ENCODE peak calls at places on chromosomes 1 and 21, in six cellular contexts. U is brain microvascular endothelial cell, V is astrocyte of the spinal cord, S is natural killer cell, B is progenitor cell of endocrine pancreas, L is BJ. I is an unnamed sample.

GRCh38 chr1:104189207-104189606 is 439.5 kb downstream of the AMY1C start:
- DNase-seq in U (no peak), V (no peak), S (no peak), L (no peak), B (no peak), I (no peak)

GRCh38 chr1:234643111-234643849 is 33.3 kb upstream of the IRF2BP2 start:
- DNase-seq in V (no peak), L (no peak), S (no peak), B (peak; percentile 54), U (no peak), I (no peak)

GRCh38 chr1:63794927-63795326 is 21.1 kb downstream of the ROR1 start:
- DNase-seq in U (peak; percentile 61), B (no peak), L (no peak), V (peak; percentile 88), S (no peak), I (peak; percentile 42)

GRCh38 chr1:26336477-26337205 is 17.3 kb downstream of the CRYBG2 start:
- DNase-seq in V (no peak), B (peak; percentile 88), L (no peak), S (peak; percentile 64), U (no peak), I (peak; percentile 97)

GRCh38 chr1:201022824-201023516 is 544 bp downstream of the KIF21B start:
- DNase-seq in U (no peak), B (peak; percentile 31), S (peak; percentile 52), V (no peak), L (no peak), I (peak; percentile 56)

GRCh38 chr1:231803353-231803752 is 176.8 kb downstream of the DISC1 start:
- DNase-seq in U (peak; percentile 41), L (no peak), B (no peak), V (no peak), S (no peak), I (no peak)

GRCh38 chr1:184244962-184245361 is 141.9 kb upstream of the C1orf21 start:
- DNase-seq in L (no peak), V (no peak), B (no peak), S (no peak), U (no peak), I (no peak)

GRCh38 chr1:185917646-185918045 is 183.5 kb downstream of the HMCN1 start:
- DNase-seq in L (no peak), B (peak; percentile 18), S (no peak), U (peak; percentile 54), V (peak; percentile 58), I (peak; percentile 42)

GRCh38 chr1:218224101-218224500 is 61.0 kb upstream of the RRP15 start:
- DNase-seq in S (no peak), B (no peak), V (no peak), L (no peak), U (no peak), I (no peak)

GRCh38 chr1:114390361-114390760 is 120.6 kb downstream of the TRIM33 start:
- DNase-seq in V (no peak), S (no peak), U (no peak), L (no peak), B (no peak), I (no peak)

GRCh38 chr1:52296345-52296744 is 69.7 kb downstream of the CC2D1B start:
- DNase-seq in U (peak; percentile 46), V (peak; percentile 65), B (no peak), S (no peak), L (no peak), I (no peak)

GRCh38 chr1:89198500-89199072 is at the start of gene GBP4:
- DNase-seq in V (peak; percentile 9), B (no peak), S (peak; percentile 40), U (no peak), L (no peak), I (peak; percentile 15)

GRCh38 chr21:38920631-38921398 is 115.1 kb downstream of the ETS2 start:
- DNase-seq in L (peak; percentile 63), V (peak; percentile 86), S (no peak), U (no peak), B (no peak), I (no peak)

GRCh38 chr1:207867136-207868081 is 43.5 kb downstream of the CD34 start:
- DNase-seq in V (no peak), S (peak; percentile 31), B (no peak), L (no peak), U (no peak), I (no peak)

GRCh38 chr1:109231085-109231484 is 17.4 kb downstream of the SARS1 start:
- DNase-seq in B (no peak), V (no peak), S (no peak), L (no peak), U (no peak), I (no peak)

GRCh38 chr1:10906866-10907519 is 105.5 kb upstream of the TARDBP start:
- DNase-seq in L (no peak), V (no peak), S (no peak), B (no peak), U (no peak), I (no peak)

GRCh38 chr1:72009170-72009569 is 273.2 kb downstream of the NEGR1 start:
- DNase-seq in S (no peak), U (no peak), V (no peak), L (no peak), B (no peak), I (no peak)

GRCh38 chr1:90045853-90046563 is 51.1 kb downstream of the ZNF326 start:
- DNase-seq in B (no peak), L (no peak), V (peak; percentile 18), S (no peak), U (peak; percentile 28), I (peak; percentile 50)

GRCh38 chr1:242239394-242239793 is 240.5 kb upstream of the MAP1LC3C start:
- DNase-seq in L (no peak), S (no peak), V (no peak), B (no peak), U (no peak), I (no peak)

GRCh38 chr1:108643492-108644333 is 17.2 kb downstream of the HENMT1 start:
- DNase-seq in U (peak; percentile 61), V (peak; percentile 80), B (no peak), S (no peak), L (peak; percentile 19), I (no peak)

GRCh38 chr1:153260980-153261792 is 1.7 kb downstream of the LORICRIN start:
- DNase-seq in U (peak; percentile 2), B (peak; percentile 20), L (no peak), S (no peak), V (peak; percentile 9), I (peak; percentile 66)

GRCh38 chr1:179228783-179229213 is 679 bp downstream of the ABL2 start:
- DNase-seq in S (peak; percentile 17), B (peak; percentile 36), V (peak; percentile 15), L (no peak), U (no peak), I (peak; percentile 62)

DNA sequence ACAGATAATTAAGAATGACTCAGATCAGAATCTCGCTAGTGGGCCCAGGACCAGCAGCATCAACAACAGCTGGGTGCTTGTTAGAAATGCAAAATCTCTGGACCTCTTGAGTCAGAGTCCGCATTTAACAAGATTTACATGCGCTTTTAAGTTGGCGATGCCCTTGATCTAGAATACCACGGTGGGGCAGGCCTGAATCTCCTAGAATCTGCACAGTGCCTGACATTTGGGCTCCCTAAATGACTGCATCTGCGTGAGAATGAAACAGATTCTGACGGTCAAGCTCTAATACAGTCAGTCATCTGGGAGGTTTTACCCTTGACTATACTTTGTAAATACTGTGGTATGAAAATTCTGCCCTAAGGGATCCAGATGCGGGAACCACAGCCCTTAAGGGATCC is 17.2 kb upstream of the RAB29 start:
- DNase-seq in S (no peak), U (no peak), B (no peak), V (no peak), L (peak; percentile 18), I (no peak)
- TF ChIP-seq CTCF in S (no peak), U (no peak), B (no peak), V (no peak), L (no peak), I (no peak)

GRCh38 chr21:43662286-43662685 is 2.9 kb downstream of the RRP1B start:
- DNase-seq in S (no peak), U (no peak), V (no peak), B (no peak), L (no peak), I (no peak)

GRCh38 chr21:43657355-43658093 is 1.8 kb downstream of the HSF2BP start:
- DNase-seq in B (no peak), L (no peak), U (no peak), S (no peak), V (no peak), I (no peak)

GRCh38 chr21:43658094-43658725 is 1.1 kb downstream of the HSF2BP start:
- DNase-seq in V (no peak), U (no peak), B (no peak), S (no peak), L (no peak), I (no peak)

GRCh38 chr21:43658769-43659135 is 536 bp downstream of the HSF2BP start:
- DNase-seq in U (no peak), L (no peak), B (no peak), S (no peak), V (no peak), I (no peak)

GRCh38 chr21:43659136-43660000 is at the start of the genes HSF2BP and RRP1B:
- DNase-seq in U (peak; percentile 49), S (peak; percentile 81), B (peak; percentile 74), V (peak; percentile 79), L (no peak), I (peak; percentile 80)
- TF ChIP-seq CTCF in U (peak; percentile 10), S (no peak), B (peak; percentile 4), V (no peak), L (no peak), I (no peak)

GRCh38 chr1:85047144-85047471 is 1.2 kb downstream of the MCOLN3 start:
- DNase-seq in U (no peak), B (no peak), L (no peak), S (no peak), V (no peak), I (no peak)

GRCh38 chr1:85047472-85048295 is 616 bp downstream of the MCOLN3 start:
- DNase-seq in U (no peak), L (no peak), B (peak; percentile 45), V (no peak), S (no peak), I (peak; percentile 51)

GRCh38 chr1:85049735-85050166 is 1.5 kb upstream of the MCOLN3 start:
- DNase-seq in U (no peak), V (no peak), S (no peak), L (no peak), B (no peak), I (peak; percentile 29)

DNA sequence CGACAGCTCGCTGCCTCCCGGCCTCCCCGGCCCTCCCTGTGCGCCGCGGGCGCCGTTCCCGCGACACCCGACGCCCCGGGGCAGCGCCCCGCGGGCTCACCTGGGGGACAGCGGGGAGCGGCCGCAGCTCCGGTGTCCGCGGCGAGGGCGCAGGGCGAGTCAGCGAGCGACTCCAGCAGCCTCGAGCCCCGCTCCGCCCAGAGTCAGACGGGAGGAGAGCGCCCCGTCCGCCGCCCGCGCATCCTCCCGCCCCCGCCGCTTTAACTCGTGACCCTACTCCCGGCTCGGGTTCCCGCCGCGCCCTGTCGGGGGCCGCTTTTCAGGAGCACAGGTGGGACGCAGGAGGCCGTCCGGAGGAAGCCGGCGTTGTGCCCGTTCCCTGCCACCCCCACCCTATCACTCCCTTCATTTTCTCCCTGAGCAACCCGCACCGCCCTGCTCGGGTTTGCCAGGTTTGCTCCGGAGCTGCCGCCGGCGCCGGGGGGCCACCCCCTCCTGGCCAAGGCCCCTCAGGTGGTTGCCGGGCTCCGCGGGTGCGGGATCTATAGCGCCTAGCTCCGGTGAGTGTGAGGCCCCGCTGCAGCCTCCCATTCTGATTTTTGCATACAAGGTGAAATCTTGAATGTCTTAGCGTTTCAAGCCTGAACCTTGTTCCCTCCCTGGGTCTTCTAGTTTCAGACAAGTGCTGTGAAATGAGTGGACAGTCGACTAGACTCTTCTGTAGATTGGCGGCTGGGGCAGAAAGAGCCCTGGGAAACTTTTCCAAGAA is at the start of gene MCOLN3:
- DNase-seq in S (no peak), U (no peak), B (peak; percentile 59), V (no peak), L (no peak), I (peak; percentile 68)
- TF ChIP-seq CTCF in S (no peak), U (no peak), B (no peak), V (no peak), L (no peak), I (no peak)

GRCh38 chr1:6580588-6581270 is 935 bp downstream of the ZBTB48 start:
- DNase-seq in S (no peak), U (no peak), B (no peak), V (no peak), L (no peak), I (no peak)
- TF ChIP-seq CTCF in S (no peak), U (peak; percentile 41), B (no peak), V (no peak), L (no peak), I (no peak)